ENCODE peak calls at places on chromosomes 11 and 22, in nine cellular contexts. One of them, this sample, is unnamed.

GRCh38 chr22:46209262-46209661 is 40.8 kb downstream of the CDPF1 start:
- DNase-seq in Peyer's patch: no peak
- DNase-seq in body of pancreas: no peak
- DNase-seq in bronchial epithelial cell: no peak
- DNase-seq in cardiac fibroblast: no peak
- DNase-seq in astrocyte of the cerebellum: no peak
- DNase-seq in astrocyte of the spinal cord: peak; percentile 12
- DNase-seq in tibial artery: no peak
- DNase-seq in endothelial cell: no peak
- DNase-seq in this sample: no peak

GRCh38 chr11:66985508-66986177 is 10.5 kb downstream of the C11orf86 start:
- DNase-seq in Peyer's patch: no peak
- DNase-seq in body of pancreas: peak; percentile 84
- DNase-seq in bronchial epithelial cell: no peak
- DNase-seq in cardiac fibroblast: no peak
- DNase-seq in astrocyte of the cerebellum: no peak
- DNase-seq in astrocyte of the spinal cord: no peak
- DNase-seq in tibial artery: peak; percentile 74
- DNase-seq in endothelial cell: no peak
- DNase-seq in this sample: no peak

GRCh38 chr11:133809525-133810178 is 35.7 kb downstream of the SPATA19 start:
- DNase-seq in Peyer's patch: no peak
- DNase-seq in body of pancreas: peak; percentile 7
- DNase-seq in bronchial epithelial cell: no peak
- DNase-seq in cardiac fibroblast: no peak
- DNase-seq in astrocyte of the cerebellum: no peak
- DNase-seq in astrocyte of the spinal cord: no peak
- DNase-seq in tibial artery: no peak
- DNase-seq in endothelial cell: no peak
- DNase-seq in this sample: no peak

GRCh38 chr11:58524232-58525036 is 16.5 kb upstream of the OR5B21 start:
- DNase-seq in Peyer's patch: peak; percentile 58
- DNase-seq in body of pancreas: peak; percentile 68
- DNase-seq in bronchial epithelial cell: peak; percentile 80
- DNase-seq in cardiac fibroblast: peak; percentile 93
- DNase-seq in astrocyte of the cerebellum: peak; percentile 79
- DNase-seq in astrocyte of the spinal cord: peak; percentile 85
- DNase-seq in tibial artery: peak; percentile 79
- DNase-seq in endothelial cell: peak; percentile 66
- DNase-seq in this sample: peak; percentile 61

GRCh38 chr22:37259540-37260029 is 15.5 kb upstream of the RAC2 start:
- DNase-seq in Peyer's patch: peak; percentile 42
- DNase-seq in body of pancreas: no peak
- DNase-seq in bronchial epithelial cell: peak; percentile 40
- DNase-seq in cardiac fibroblast: peak; percentile 70
- DNase-seq in astrocyte of the cerebellum: no peak
- DNase-seq in astrocyte of the spinal cord: peak; percentile 52
- DNase-seq in tibial artery: no peak
- DNase-seq in endothelial cell: peak; percentile 54
- DNase-seq in this sample: no peak

GRCh38 chr11:44564653-44565007 is 833 bp upstream of the CD82 start:
- DNase-seq in Peyer's patch: peak; percentile 81
- DNase-seq in body of pancreas: peak; percentile 89
- DNase-seq in bronchial epithelial cell: peak; percentile 96
- DNase-seq in cardiac fibroblast: peak; percentile 91
- DNase-seq in astrocyte of the cerebellum: peak; percentile 41
- DNase-seq in astrocyte of the spinal cord: peak; percentile 86
- DNase-seq in tibial artery: peak; percentile 98
- DNase-seq in endothelial cell: no peak
- DNase-seq in this sample: peak; percentile 63

GRCh38 chr22:37225481-37225880 is 13.2 kb upstream of the SSTR3 start:
- DNase-seq in Peyer's patch: no peak
- DNase-seq in body of pancreas: no peak
- DNase-seq in bronchial epithelial cell: no peak
- DNase-seq in cardiac fibroblast: peak; percentile 23
- DNase-seq in astrocyte of the cerebellum: no peak
- DNase-seq in astrocyte of the spinal cord: no peak
- DNase-seq in tibial artery: no peak
- DNase-seq in endothelial cell: no peak
- DNase-seq in this sample: peak; percentile 35

GRCh38 chr11:128956401-128957203 is 13.9 kb upstream of the TP53AIP1 start:
- DNase-seq in Peyer's patch: no peak
- DNase-seq in body of pancreas: peak; percentile 72
- DNase-seq in bronchial epithelial cell: peak; percentile 78
- DNase-seq in cardiac fibroblast: peak; percentile 77
- DNase-seq in astrocyte of the cerebellum: peak; percentile 57
- DNase-seq in astrocyte of the spinal cord: peak; percentile 73
- DNase-seq in tibial artery: no peak
- DNase-seq in endothelial cell: peak; percentile 57
- DNase-seq in this sample: peak; percentile 23

GRCh38 chr11:14075118-14075601 is 112.6 kb downstream of the SPON1 start:
- DNase-seq in Peyer's patch: no peak
- DNase-seq in body of pancreas: no peak
- DNase-seq in bronchial epithelial cell: peak; percentile 72
- DNase-seq in cardiac fibroblast: no peak
- DNase-seq in astrocyte of the cerebellum: peak; percentile 4
- DNase-seq in astrocyte of the spinal cord: peak; percentile 35
- DNase-seq in tibial artery: no peak
- DNase-seq in endothelial cell: no peak
- DNase-seq in this sample: no peak

GRCh38 chr11:86232556-86232955 is 12.0 kb upstream of the EED start:
- DNase-seq in Peyer's patch: no peak
- DNase-seq in body of pancreas: no peak
- DNase-seq in bronchial epithelial cell: no peak
- DNase-seq in cardiac fibroblast: no peak
- DNase-seq in astrocyte of the cerebellum: no peak
- DNase-seq in astrocyte of the spinal cord: no peak
- DNase-seq in tibial artery: no peak
- DNase-seq in endothelial cell: no peak
- DNase-seq in this sample: no peak

DNA sequence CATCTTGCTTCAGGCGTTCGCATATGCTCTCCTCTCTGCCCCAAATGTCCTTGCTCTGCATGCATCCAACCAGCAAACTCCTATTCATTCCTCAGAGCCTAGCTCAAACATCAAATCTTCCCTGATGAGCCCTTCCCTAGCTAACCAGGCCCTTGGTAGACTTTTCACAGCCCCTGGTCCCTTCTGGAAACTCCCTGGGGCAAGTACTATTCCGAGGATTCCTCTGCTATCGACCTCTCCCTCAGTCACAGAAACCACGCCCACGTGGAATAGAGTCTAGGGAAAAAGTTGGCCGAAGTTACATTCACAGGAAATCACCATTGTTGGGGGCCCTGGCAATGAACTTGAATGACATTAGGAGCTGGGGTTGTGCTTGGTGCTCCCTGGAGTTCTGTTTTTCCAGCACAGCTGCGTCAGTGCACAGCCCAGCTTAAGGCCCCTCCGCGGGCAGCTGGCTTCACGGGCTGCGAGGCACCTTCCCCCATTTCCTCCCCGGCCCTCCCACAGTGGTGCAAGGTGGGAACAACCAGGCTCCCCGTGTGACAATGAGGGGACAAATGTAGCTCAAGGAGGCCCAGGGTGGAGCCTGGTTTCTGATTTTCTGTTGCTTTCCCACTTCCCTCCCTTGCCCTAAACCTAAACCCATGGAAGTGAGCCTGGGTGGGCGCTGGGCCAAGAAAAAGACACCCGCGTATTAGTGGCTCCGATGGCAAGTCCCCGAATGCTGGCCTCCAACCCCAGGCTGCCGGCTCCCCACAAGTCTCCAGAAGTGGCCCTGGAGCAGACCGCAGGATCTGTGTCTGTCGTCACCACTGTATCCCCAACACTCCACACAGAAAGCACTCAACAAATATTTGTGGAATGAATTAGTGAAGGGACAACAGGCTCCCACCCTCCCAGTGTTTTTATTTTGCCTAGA is 4.3 kb upstream of the ATP5MGL start:
- DNase-seq in Peyer's patch: no peak
- DNase-seq in body of pancreas: peak; percentile 37
- DNase-seq in bronchial epithelial cell: no peak
- DNase-seq in cardiac fibroblast: peak; percentile 74
- DNase-seq in astrocyte of the cerebellum: no peak
- DNase-seq in astrocyte of the spinal cord: peak; percentile 23
- DNase-seq in tibial artery: peak; percentile 88
- DNase-seq in endothelial cell: no peak
- DNase-seq in this sample: peak; percentile 51
- TF ChIP-seq CTCF in Peyer's patch: no peak
- TF ChIP-seq CTCF in body of pancreas: no peak
- TF ChIP-seq CTCF in bronchial epithelial cell: no peak
- TF ChIP-seq CTCF in cardiac fibroblast: no peak
- TF ChIP-seq CTCF in astrocyte of the cerebellum: no peak
- TF ChIP-seq CTCF in astrocyte of the spinal cord: no peak
- TF ChIP-seq CTCF in tibial artery: no peak
- TF ChIP-seq CTCF in endothelial cell: no peak
- TF ChIP-seq CTCF in this sample: no peak

GRCh38 chr11:68282141-68282860 is 10.5 kb upstream of the C11orf24 start:
- DNase-seq in Peyer's patch: no peak
- DNase-seq in body of pancreas: no peak
- DNase-seq in bronchial epithelial cell: peak; percentile 72
- DNase-seq in cardiac fibroblast: no peak
- DNase-seq in astrocyte of the cerebellum: no peak
- DNase-seq in astrocyte of the spinal cord: no peak
- DNase-seq in tibial artery: no peak
- DNase-seq in endothelial cell: no peak
- DNase-seq in this sample: no peak
- TF ChIP-seq CTCF in Peyer's patch: no peak
- TF ChIP-seq CTCF in body of pancreas: no peak
- TF ChIP-seq CTCF in bronchial epithelial cell: no peak
- TF ChIP-seq CTCF in cardiac fibroblast: no peak
- TF ChIP-seq CTCF in astrocyte of the cerebellum: no peak
- TF ChIP-seq CTCF in astrocyte of the spinal cord: no peak
- TF ChIP-seq CTCF in tibial artery: no peak
- TF ChIP-seq CTCF in endothelial cell: no peak
- TF ChIP-seq CTCF in this sample: no peak

DNA sequence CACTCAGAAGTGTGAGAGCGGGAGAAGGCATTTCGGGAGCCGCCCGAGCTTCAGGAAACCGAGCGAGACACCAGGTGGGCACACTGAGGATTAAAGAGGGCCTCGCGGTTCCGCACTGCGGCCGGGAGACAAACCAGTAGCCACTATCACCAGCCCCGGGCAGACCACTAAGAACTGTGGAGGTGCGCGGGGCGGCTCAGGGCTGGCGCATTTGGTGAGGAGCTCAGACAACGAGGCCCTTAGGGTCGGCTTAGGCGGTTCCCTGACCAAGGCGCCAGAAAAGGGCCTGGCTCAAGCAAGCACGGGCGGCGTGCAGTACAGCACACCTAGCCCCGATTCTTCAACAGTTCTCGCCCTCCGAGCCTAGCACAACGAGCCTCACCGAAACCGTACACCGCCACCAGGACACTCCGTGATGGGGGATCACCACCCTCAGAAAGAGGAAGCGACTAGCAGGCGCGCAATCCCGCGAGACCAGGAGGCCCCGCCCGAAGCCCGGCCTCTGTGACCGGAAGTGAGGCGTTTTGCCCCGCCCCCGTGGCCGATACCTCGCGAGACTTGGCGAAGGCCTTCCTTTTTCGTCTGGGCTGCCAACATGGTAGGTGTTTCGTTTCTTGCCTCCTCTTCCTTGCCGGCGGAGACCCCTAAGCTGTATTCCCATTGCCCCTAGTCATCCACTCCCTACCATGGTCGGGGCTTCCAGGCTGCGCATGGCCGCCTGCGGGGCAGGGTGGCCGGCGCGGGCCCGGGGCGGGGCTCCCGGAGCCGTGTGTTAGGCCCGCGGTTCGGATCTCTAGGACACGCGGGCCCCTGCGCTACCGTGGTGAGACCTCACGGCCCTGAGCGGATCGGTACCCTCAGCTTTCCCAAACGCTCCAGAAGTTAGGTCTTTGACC is at the start of the genes RPL27A and TRIM66:
- DNase-seq in Peyer's patch: peak; percentile 100
- DNase-seq in body of pancreas: peak; percentile 98
- DNase-seq in bronchial epithelial cell: peak; percentile 85
- DNase-seq in cardiac fibroblast: peak; percentile 97
- DNase-seq in astrocyte of the cerebellum: peak; percentile 91
- DNase-seq in astrocyte of the spinal cord: peak; percentile 97
- DNase-seq in tibial artery: peak; percentile 99
- DNase-seq in endothelial cell: peak; percentile 100
- DNase-seq in this sample: peak; percentile 99
- TF ChIP-seq CTCF in Peyer's patch: no peak
- TF ChIP-seq CTCF in body of pancreas: no peak
- TF ChIP-seq CTCF in bronchial epithelial cell: peak; percentile 15
- TF ChIP-seq CTCF in cardiac fibroblast: peak; percentile 15
- TF ChIP-seq CTCF in astrocyte of the cerebellum: no peak
- TF ChIP-seq CTCF in astrocyte of the spinal cord: no peak
- TF ChIP-seq CTCF in tibial artery: no peak
- TF ChIP-seq CTCF in endothelial cell: no peak
- TF ChIP-seq CTCF in this sample: peak; percentile 52

DNA sequence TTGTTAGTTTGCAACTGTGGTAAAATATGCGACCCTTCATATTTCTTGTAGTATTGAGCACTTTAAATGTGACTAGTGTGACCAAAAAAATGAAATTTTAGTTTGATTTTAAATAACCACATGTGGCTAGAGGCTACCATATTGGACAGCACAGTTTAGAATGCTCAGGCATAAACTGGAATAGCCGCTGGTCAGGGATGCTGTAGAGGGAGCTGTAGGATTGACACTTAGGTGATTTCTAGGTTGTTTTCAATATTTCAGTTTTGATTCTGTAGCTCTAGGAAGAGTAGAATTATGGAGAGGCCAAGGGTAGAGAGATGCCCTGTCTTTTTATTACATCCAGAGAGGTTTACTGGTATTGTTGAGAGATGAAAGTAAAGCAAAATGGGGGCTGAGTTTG is 10.8 kb upstream of the VSIG10L2 start:
- DNase-seq in Peyer's patch: no peak
- DNase-seq in body of pancreas: no peak
- DNase-seq in bronchial epithelial cell: no peak
- DNase-seq in cardiac fibroblast: no peak
- DNase-seq in astrocyte of the cerebellum: no peak
- DNase-seq in astrocyte of the spinal cord: no peak
- DNase-seq in tibial artery: no peak
- DNase-seq in endothelial cell: no peak
- DNase-seq in this sample: no peak
- TF ChIP-seq CTCF in Peyer's patch: no peak
- TF ChIP-seq CTCF in body of pancreas: no peak
- TF ChIP-seq CTCF in bronchial epithelial cell: no peak
- TF ChIP-seq CTCF in cardiac fibroblast: no peak
- TF ChIP-seq CTCF in astrocyte of the cerebellum: no peak
- TF ChIP-seq CTCF in astrocyte of the spinal cord: no peak
- TF ChIP-seq CTCF in tibial artery: no peak
- TF ChIP-seq CTCF in endothelial cell: no peak
- TF ChIP-seq CTCF in this sample: no peak

GRCh38 chr11:31397239-31397834 is 27.7 kb downstream of the DNAJC24 start:
- DNase-seq in Peyer's patch: no peak
- DNase-seq in body of pancreas: no peak
- DNase-seq in bronchial epithelial cell: peak; percentile 37
- DNase-seq in cardiac fibroblast: peak; percentile 42
- DNase-seq in astrocyte of the cerebellum: peak; percentile 19
- DNase-seq in astrocyte of the spinal cord: peak; percentile 29
- DNase-seq in tibial artery: no peak
- DNase-seq in endothelial cell: no peak
- DNase-seq in this sample: no peak
- TF ChIP-seq CTCF in Peyer's patch: no peak
- TF ChIP-seq CTCF in body of pancreas: peak; percentile 40
- TF ChIP-seq CTCF in bronchial epithelial cell: peak; percentile 50
- TF ChIP-seq CTCF in cardiac fibroblast: peak; percentile 52
- TF ChIP-seq CTCF in astrocyte of the cerebellum: peak; percentile 17
- TF ChIP-seq CTCF in astrocyte of the spinal cord: peak; percentile 56
- TF ChIP-seq CTCF in tibial artery: peak; percentile 36
- TF ChIP-seq CTCF in endothelial cell: peak; percentile 47
- TF ChIP-seq CTCF in this sample: peak; percentile 43

GRCh38 chr11:4826425-4826824 is 5.3 kb downstream of the OR51F2 start:
- DNase-seq in Peyer's patch: no peak
- DNase-seq in body of pancreas: no peak
- DNase-seq in bronchial epithelial cell: no peak
- DNase-seq in cardiac fibroblast: peak; percentile 27
- DNase-seq in astrocyte of the cerebellum: peak; percentile 37
- DNase-seq in astrocyte of the spinal cord: peak; percentile 18
- DNase-seq in tibial artery: no peak
- DNase-seq in endothelial cell: no peak
- DNase-seq in this sample: no peak
- TF ChIP-seq CTCF in Peyer's patch: no peak
- TF ChIP-seq CTCF in body of pancreas: no peak
- TF ChIP-seq CTCF in bronchial epithelial cell: peak; percentile 27
- TF ChIP-seq CTCF in cardiac fibroblast: peak; percentile 34
- TF ChIP-seq CTCF in astrocyte of the cerebellum: no peak
- TF ChIP-seq CTCF in astrocyte of the spinal cord: peak; percentile 28
- TF ChIP-seq CTCF in tibial artery: peak; percentile 55
- TF ChIP-seq CTCF in endothelial cell: no peak
- TF ChIP-seq CTCF in this sample: peak; percentile 41

This sample was measured in transverse colon.